ENCODE peak calls at places on chromosomes 12 and 14, in five cellular contexts. X, E, R, M and Z are unnamed samples.

GRCh38 chr12:87870061-87870460 is 159.1 kb downstream of the C12orf50 start:
- DNase-seq in X (no peak), M (no peak), R (peak; percentile 55), E (no peak), Z (no peak)

GRCh38 chr14:22561661-22562579 is 27.1 kb downstream of the DAD1 start:
- DNase-seq in R (no peak), E (peak; percentile 24), X (no peak), M (no peak), Z (no peak)

GRCh38 chr12:96416033-96416790 is 16.0 kb upstream of the CDK17 start:
- DNase-seq in X (no peak), E (no peak), M (no peak), R (peak; percentile 100), Z (no peak)

GRCh38 chr12:51517800-51518199 is 73.2 kb upstream of the SCN8A start:
- DNase-seq in E (no peak), X (no peak), M (no peak), R (no peak), Z (no peak)

GRCh38 chr12:108371801-108372344 is 32.8 kb upstream of the CMKLR1 start:
- DNase-seq in E (no peak), R (peak; percentile 76), X (peak; percentile 81), M (no peak), Z (no peak)

GRCh38 chr12:96249196-96250118 is 55.3 kb downstream of the ELK3 start:
- DNase-seq in X (no peak), E (peak; percentile 10), M (no peak), R (peak; percentile 90), Z (no peak)

GRCh38 chr12:56188786-56189335 is 422 bp downstream of the SMARCC2 start:
- DNase-seq in M (no peak), R (no peak), E (peak; percentile 29), X (no peak), Z (peak; percentile 60)

GRCh38 chr12:84811291-84811690 is 101.3 kb downstream of the SLC6A15 start:
- DNase-seq in X (no peak), M (no peak), R (no peak), E (no peak), Z (no peak)

GRCh38 chr12:57740656-57741412 is 2.3 kb upstream of the AGAP2 start:
- DNase-seq in E (peak; percentile 72), R (no peak), M (no peak), X (no peak), Z (no peak)

GRCh38 chr12:72036393-72036792 is 97.7 kb downstream of the TPH2 start:
- DNase-seq in M (no peak), X (no peak), E (no peak), R (no peak), Z (no peak)

GRCh38 chr14:49971156-49972141 is 78.6 kb downstream of the ARF6 start:
- DNase-seq in E (peak; percentile 70), M (no peak), X (no peak), R (peak; percentile 80), Z (no peak)

GRCh38 chr14:50006141-50006540 is 110.2 kb downstream of the VCPKMT start:
- DNase-seq in R (no peak), M (no peak), X (no peak), E (no peak), Z (no peak)

GRCh38 chr14:104278214-104278534 is 139.8 kb downstream of the KIF26A start:
- DNase-seq in X (peak; percentile 33), M (no peak), R (no peak), E (no peak), Z (peak; percentile 25)

GRCh38 chr12:51403744-51404143 is 12.5 kb upstream of the GALNT6 start:
- DNase-seq in R (no peak), X (no peak), M (peak; percentile 75), E (no peak), Z (no peak)

GRCh38 chr14:85764809-85765208 is 234.9 kb downstream of the FLRT2 start:
- DNase-seq in M (no peak), E (no peak), X (no peak), R (peak; percentile 71), Z (no peak)

GRCh38 chr12:50923361-50924130 is 28.8 kb upstream of the HIGD1C start:
- DNase-seq in E (no peak), X (no peak), M (no peak), R (peak; percentile 28), Z (no peak)

GRCh38 chr14:24368562-24369252 is 723 bp downstream of the NFATC4 start:
- DNase-seq in E (peak; percentile 82), R (peak; percentile 80), M (peak; percentile 70), X (peak; percentile 81), Z (peak; percentile 60)

GRCh38 chr12:120262852-120263724 is 2.4 kb downstream of the PXN start:
- DNase-seq in M (no peak), R (no peak), E (no peak), X (peak; percentile 80), Z (no peak)

GRCh38 chr12:75390156-75390898 is 562 bp upstream of the GLIPR1L2 start:
- DNase-seq in X (no peak), M (no peak), E (no peak), R (no peak), Z (no peak)

GRCh38 chr12:53560386-53560785 is 53.1 kb upstream of the NPFF start:
- DNase-seq in X (no peak), E (no peak), M (no peak), R (peak; percentile 90), Z (no peak)

GRCh38 chr12:45615268-45615667 is 114.2 kb upstream of the ARID2 start:
- DNase-seq in E (no peak), X (no peak), M (no peak), R (peak; percentile 73), Z (no peak)

GRCh38 chr14:72618424-72618823 is 275.5 kb downstream of the DPF3 start:
- DNase-seq in M (no peak), X (no peak), E (no peak), R (no peak), Z (no peak)

GRCh38 chr12:115134298-115134697 is 450.3 kb upstream of the TBX3 start:
- DNase-seq in M (no peak), X (no peak), R (no peak), E (no peak), Z (no peak)

GRCh38 chr12:71727958-71728357 is 26.7 kb upstream of the RAB21 start:
- DNase-seq in M (no peak), E (no peak), R (no peak), X (no peak), Z (no peak)

DNA sequence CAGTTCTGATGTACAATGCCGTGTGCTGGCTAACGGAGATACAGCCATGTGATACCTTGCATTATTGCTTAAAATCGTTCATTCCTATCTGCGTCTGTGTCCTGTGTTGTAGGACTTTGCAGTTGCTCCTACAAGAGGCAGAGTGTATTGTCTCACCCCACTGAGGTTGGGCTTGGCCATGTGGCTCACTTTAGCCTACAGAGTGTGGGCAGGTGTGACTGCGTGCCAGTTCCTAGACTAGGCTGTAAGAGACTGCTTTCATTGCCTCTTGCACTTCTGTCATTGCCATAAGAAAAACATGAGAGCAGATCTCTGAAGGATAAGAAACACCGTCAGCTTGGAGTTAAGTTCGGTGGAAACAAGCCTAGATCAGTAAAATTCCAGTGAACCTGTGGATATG is 197.7 kb upstream of the CRY1 start:
- DNase-seq in R (no peak), M (no peak), X (no peak), E (no peak), Z (no peak)
- TF ChIP-seq CTCF in R (no peak), M (no peak), X (no peak), E (no peak), Z (no peak)

DNA sequence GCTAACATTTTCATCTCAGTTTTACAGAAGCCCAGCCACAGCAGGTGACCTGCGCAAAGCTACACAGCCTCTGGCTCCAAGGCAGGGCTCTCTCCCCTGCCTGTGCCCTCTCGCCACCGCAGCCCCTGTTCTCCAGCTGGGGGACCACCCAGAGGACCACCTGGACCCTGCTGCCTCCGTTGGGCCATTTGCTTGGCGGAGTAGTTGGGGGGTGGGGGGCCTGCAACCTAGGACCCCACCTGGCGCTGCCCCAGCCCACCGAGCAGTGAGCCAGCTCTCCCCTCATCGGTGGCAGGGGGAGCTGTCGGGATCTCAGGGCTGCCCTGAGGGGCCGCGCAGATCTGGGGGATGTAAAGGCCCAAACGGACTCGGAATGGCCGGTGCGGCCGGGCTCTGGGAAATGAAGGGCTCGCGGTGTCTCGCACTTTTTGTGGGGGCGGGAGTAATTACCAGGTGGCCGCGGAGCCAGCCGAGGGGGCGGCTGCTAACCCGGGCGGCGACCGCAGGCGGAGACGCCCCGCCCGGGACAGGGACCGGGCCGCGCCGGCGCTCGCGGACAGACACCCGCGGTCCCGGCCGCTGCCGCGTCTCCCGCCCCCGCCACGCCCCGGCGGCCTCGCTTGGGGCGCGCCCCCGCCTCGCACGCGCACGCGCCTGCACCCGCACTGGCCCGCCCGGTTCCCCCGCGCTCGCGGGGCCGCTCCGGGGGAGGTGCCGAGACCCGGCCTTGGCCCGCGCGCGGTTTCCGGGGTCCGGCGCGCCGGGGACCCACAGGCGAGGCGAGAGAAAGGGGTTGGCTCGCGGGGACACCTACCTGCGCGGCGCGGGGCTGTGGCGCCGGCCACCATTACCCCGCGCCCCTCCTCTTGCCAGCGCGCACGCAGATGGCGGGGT is 8.6 kb upstream of the GPR68 start:
- DNase-seq in R (no peak), M (peak; percentile 80), X (no peak), E (peak; percentile 70), Z (no peak)
- TF ChIP-seq CTCF in R (no peak), M (peak; percentile 12), X (no peak), E (no peak), Z (no peak)

DNA sequence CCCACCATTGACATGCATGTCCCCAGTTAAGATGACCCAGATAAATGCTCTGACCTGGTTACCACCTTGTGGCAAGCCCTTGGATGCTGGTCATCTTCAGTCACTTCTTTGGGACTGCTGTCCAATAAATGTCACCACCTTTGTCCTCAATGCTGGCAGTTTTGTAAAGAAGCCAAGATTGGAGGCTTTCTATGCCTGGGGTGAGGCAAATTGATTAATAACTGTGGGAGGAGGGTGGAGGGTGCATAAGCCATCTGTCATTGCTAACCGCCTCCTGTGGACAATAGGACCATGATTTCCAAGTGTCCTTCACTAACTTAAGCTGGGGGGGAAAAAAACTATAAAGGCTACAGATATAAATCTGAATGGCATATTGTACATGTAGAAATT is 24.4 kb downstream of the ANKRD13A start:
- DNase-seq in E (no peak), X (no peak), M (no peak), R (no peak), Z (no peak)
- TF ChIP-seq CTCF in E (no peak), X (no peak), M (no peak), R (no peak), Z (no peak)

GRCh38 chr12:100668939-100669536 is 95.6 kb downstream of the GAS2L3 start:
- DNase-seq in X (no peak), R (peak; percentile 71), M (peak; percentile 88), E (peak; percentile 73), Z (peak; percentile 53)

GRCh38 chr12:100669922-100670321 is 96.4 kb downstream of the GAS2L3 start:
- DNase-seq in R (no peak), E (no peak), X (no peak), M (no peak), Z (no peak)

GRCh38 chr12:100674009-100674888 is 100.8 kb downstream of the GAS2L3 start:
- DNase-seq in E (no peak), X (no peak), R (no peak), M (no peak), Z (no peak)

GRCh38 chr12:100671396-100672074 is 98.1 kb downstream of the GAS2L3 start:
- DNase-seq in R (no peak), M (no peak), E (no peak), X (no peak), Z (no peak)

DNA sequence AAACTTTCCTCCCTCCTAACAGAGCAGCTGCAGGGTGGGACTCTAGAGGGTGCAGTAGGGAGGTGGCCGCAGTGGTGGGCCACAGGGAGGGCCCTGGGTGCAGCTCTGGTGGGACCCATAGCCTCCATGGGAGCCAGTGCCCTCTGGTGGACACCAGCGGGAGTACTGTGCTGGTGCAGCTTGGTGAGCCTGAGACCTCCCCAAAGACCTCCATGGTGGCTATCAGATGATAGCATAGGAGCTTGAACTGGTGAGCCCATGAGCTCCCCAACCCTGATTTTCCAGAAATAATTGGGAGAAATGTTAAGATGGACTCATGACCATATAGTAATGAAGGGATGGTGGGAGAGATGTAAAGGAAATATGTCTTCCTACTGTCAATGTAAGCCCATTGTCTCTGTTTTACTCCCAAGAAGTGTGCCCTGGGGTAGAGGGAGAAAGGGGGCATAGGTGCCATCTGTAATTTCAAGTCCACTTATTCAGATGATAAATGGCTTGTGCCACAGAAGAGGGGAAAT is 98.7 kb downstream of the GAS2L3 start:
- DNase-seq in M (no peak), X (no peak), E (peak; percentile 45), R (peak; percentile 12), Z (no peak)
- TF ChIP-seq CTCF in M (peak; percentile 61), X (peak; percentile 14), E (peak; percentile 60), R (peak; percentile 64), Z (peak; percentile 8)